ENCODE peak calls at places on chromosomes 2 and 18, in four cellular contexts. K is lower lobe of right lung, A is H9, H is uterus. R is an unnamed sample.

GRCh38 chr2:42567806-42568429 is 514 bp upstream of the MTA3 start:
- DNase-seq in A (peak), K (peak), H (peak), R (peak)

GRCh38 chr2:10835052-10835970 is 22.7 kb upstream of the PDIA6 start:
- DNase-seq in K (peak), H (no peak), A (peak), R (peak)

GRCh38 chr2:72028351-72028995 is 119.2 kb downstream of the CYP26B1 start:
- DNase-seq in H (no peak), K (no peak), A (peak), R (peak)

GRCh38 chr2:32067549-32067948 is 4.2 kb downstream of the SPAST start:
- DNase-seq in H (no peak), A (no peak), K (no peak), R (no peak)

GRCh38 chr2:69798466-69798908 is 31.0 kb upstream of the GMCL1 start:
- DNase-seq in H (peak), A (no peak), K (no peak), R (no peak)

GRCh38 chr18:59467497-59467896 is 108.4 kb upstream of the LMAN1 start:
- DNase-seq in H (no peak), K (no peak), A (no peak), R (no peak)

GRCh38 chr2:231138699-231139098 is 13.9 kb upstream of the HTR2B start:
- DNase-seq in A (no peak), K (no peak), H (no peak), R (no peak)

GRCh38 chr18:79366177-79367094 is 29.3 kb upstream of the NFATC1 start:
- DNase-seq in H (no peak), A (no peak), K (no peak), R (no peak)

GRCh38 chr2:133171396-133172004 is 396.8 kb downstream of the NCKAP5 start:
- DNase-seq in A (no peak), K (no peak), H (no peak), R (no peak)

GRCh38 chr2:238267884-238268680 is 20.3 kb downstream of the PER2 start:
- DNase-seq in K (peak), H (no peak), A (peak), R (no peak)

GRCh38 chr2:66537001-66537400 is 102.1 kb downstream of the MEIS1 start:
- DNase-seq in A (no peak), K (no peak), H (no peak), R (no peak)

GRCh38 chr18:13501896-13502295 is 224.5 kb downstream of the FAM210A start:
- DNase-seq in H (no peak), K (no peak), A (no peak), R (no peak)

GRCh38 chr2:64359892-64360657 is 93.9 kb upstream of the LGALSL start:
- DNase-seq in A (peak), H (peak), K (peak), R (no peak)

GRCh38 chr2:96093528-96093927 is 22.8 kb downstream of the ADRA2B start:
- DNase-seq in K (no peak), A (no peak), H (peak), R (no peak)

GRCh38 chr18:57437782-57438668 is 2.9 kb downstream of the ONECUT2 start:
- DNase-seq in H (no peak), K (no peak), A (peak), R (peak)

GRCh38 chr18:53796042-53796729 is 428.3 kb downstream of the MBD2 start:
- DNase-seq in H (no peak), A (no peak), K (no peak), R (no peak)

GRCh38 chr2:28004086-28004485 is 113.6 kb downstream of the BABAM2 start:
- DNase-seq in H (no peak), A (no peak), K (no peak), R (no peak)

GRCh38 chr2:64288321-64288931 is 144.2 kb upstream of the PELI1 start:
- DNase-seq in A (no peak), H (peak), K (no peak), R (no peak)

GRCh38 chr18:68662779-68663178 is 52.1 kb downstream of the TMX3 start:
- DNase-seq in H (no peak), A (no peak), K (no peak), R (no peak)

GRCh38 chr2:197107291-197108269 is 181.1 kb upstream of the PGAP1 start:
- DNase-seq in A (no peak), H (peak), K (no peak), R (no peak)

GRCh38 chr2:12014088-12014960 is 267.9 kb downstream of the LPIN1 start:
- DNase-seq in H (no peak), A (no peak), K (peak), R (no peak)

GRCh38 chr18:10457798-10458197 is 3.4 kb downstream of the APCDD1 start:
- DNase-seq in H (no peak), K (no peak), A (no peak), R (no peak)

GRCh38 chr18:32431753-32432152 is 38.9 kb downstream of the GAREM1 start:
- DNase-seq in K (no peak), A (no peak), H (no peak), R (no peak)

GRCh38 chr2:240386321-240386720 is 49.1 kb upstream of the GPC1 start:
- DNase-seq in H (no peak), K (peak), A (no peak), R (peak)

GRCh38 chr2:170432823-170433222 is 254.9 kb downstream of the MYO3B start:
- DNase-seq in K (no peak), A (no peak), H (no peak), R (no peak)
- TF ChIP-seq CTCF in K (no peak), A (no peak), H (no peak), R (no peak)

GRCh38 chr2:78351208-78351607 is 674.3 kb upstream of the REG3G start:
- DNase-seq in H (no peak), A (no peak), K (no peak), R (no peak)
- TF ChIP-seq CTCF in H (no peak), A (peak), K (no peak), R (no peak)

DNA sequence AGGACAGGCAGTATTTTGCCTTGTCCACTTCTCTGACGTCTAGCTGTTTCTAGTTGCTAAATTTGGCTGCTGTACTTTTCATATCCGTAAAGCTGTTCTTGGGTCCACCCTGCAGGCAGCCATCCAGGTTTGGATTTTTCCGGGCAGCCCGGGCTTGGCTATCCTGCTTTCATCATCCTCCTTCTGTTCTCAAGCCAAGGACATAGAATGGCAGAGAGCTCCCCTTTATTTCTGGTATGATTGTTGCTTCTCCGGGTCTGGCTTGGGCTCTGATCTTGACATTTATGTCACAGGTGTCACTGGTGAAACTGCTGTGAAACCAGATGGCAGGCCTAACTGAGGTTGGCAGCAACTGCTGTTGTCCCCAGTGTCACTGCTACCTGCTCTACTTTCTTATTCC is 35.5 kb downstream of the SCN2A start:
- DNase-seq in H (peak), K (peak), A (no peak), R (no peak)
- TF ChIP-seq CTCF in H (no peak), K (no peak), A (no peak), R (no peak)

GRCh38 chr2:189421644-189422043 is 19.6 kb upstream of the WDR75 start:
- DNase-seq in H (no peak), K (no peak), A (no peak), R (no peak)
- TF ChIP-seq CTCF in H (no peak), K (no peak), A (no peak), R (no peak)

DNA sequence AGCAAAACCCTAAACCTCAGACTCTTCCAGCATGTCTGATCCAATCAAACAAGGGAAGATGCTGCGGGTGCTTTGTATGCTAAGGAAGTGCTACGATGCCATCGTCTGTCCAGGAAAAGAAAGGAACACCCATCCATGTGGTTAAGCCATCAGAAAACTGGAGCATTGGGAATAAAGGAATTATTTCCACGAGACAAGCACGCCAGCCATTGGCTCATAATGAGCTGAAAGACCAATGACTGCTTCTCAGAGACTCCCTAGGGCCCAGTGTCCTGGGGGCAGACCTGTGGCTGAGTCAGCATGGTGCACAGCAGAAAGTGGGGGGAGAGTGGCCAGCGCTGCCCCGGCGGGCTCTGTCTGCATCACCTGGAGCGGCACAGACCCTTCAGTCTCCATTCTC is 66.0 kb upstream of the AFF3 start:
- DNase-seq in H (no peak), A (no peak), K (no peak), R (no peak)
- TF ChIP-seq CTCF in H (peak), A (no peak), K (no peak), R (no peak)

DNA sequence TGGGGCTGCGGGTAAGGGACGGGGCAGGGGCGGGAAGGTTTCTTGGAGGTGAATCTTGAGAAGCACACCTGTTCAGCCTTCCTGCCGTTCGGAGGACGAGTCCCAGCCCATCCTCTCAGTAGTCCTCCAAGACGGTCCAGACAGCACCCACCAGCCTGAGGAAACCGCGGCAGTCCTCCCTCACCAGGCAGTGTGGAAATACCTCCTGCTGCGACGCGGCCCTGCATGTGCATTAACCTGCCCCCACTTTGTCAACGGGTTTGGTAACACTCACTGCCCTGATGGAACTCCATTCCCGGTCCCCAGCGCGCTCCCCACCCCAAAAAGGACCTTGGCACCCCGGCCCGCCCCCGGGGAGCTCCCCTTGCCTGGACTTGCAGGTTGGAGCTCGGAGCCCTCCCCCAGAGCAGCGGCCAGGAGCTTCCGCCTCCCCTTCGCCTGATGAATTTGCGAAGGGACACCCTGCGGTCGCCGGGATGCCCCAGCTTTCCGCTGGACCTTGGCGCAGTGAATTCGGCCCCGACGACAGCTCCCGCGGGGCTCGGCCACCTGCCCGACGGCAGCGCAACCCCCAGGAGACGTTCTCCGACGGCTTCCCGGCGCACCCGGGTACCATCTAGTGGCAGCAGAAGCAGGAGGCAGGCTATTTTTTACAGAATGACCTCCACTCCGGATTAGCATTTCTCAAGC is 31.5 kb downstream of the ACVR1C start:
- DNase-seq in H (no peak), A (peak), K (peak), R (peak)
- TF ChIP-seq CTCF in H (no peak), A (peak), K (peak), R (peak)

DNA sequence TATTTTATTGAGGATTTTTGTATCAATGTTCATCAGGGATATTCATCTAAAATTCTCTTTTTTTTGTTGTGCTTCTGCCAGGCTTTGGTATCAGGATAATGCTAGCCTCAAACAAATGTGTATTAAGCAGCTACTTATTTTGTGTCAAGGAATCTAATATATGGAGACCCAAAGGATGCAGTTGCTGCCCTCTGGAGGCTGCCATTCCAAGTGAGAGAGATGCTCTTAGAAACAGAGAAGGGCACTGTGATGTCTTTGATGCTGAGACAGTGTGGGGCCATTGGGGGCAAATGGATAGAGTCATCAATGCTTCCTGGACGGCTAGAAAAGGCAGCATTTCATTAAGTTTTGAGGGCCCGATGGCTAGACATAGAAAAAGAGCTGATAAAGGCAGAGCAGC is 292.6 kb downstream of the SETBP1 start:
- DNase-seq in A (no peak), K (no peak), H (no peak), R (no peak)
- TF ChIP-seq CTCF in A (peak), K (no peak), H (no peak), R (no peak)

DNA sequence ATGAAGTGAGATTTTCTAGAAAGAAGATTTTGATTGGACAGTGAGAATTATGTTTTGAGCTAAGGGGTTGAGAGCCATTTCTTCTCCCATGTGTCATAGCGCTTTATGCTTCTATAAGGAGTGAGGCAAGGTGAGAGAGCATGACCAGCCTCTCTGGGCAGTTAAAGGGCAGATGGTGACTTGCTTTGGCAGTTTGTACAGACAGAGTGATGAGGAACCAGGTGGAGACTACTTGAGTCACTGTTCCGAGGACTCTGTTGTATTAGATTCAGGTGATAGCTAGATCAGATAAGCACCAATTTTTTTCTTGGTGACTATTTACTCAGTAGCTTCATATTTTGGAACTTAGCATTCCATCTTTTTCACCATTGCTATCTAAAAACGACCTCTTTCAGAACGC is 4.5 kb downstream of the CRIM1 start:
- DNase-seq in K (no peak), A (no peak), H (no peak), R (no peak)
- TF ChIP-seq CTCF in K (no peak), A (no peak), H (no peak), R (no peak)